ENCODE peak calls at places on chromosomes 7 and 10, in five cellular contexts. M is small intestine; X is GM23248; W is stimulated activated CD8-positive, alpha-beta memory T cell treated with anti-CD3 and anti-CD28 coated beads, Interleukin-15, amount 100 ng/mL, for 1 hour; N is M059J. I is an unnamed sample.
A peak's percentile ranks its signal among the peaks of the same experiment; 100 is the strongest.

GRCh38 chr7:74481458-74482324 is 28.0 kb downstream of the GTF2IRD1 start:
- DNase-seq in M (no peak), N (peak; percentile 69), X (peak; percentile 47), W (no peak), I (no peak)

GRCh38 chr10:113980408-113981087 is 63.1 kb upstream of the ADRB1 start:
- DNase-seq in W (no peak), M (no peak), X (no peak), N (peak; percentile 9), I (no peak)

GRCh38 chr10:129773359-129773990 is 190.6 kb downstream of the EBF3 start:
- DNase-seq in M (no peak), X (no peak), W (no peak), N (no peak), I (no peak)

GRCh38 chr7:129553861-129554530 is 51.7 kb downstream of the SMKR1 start:
- DNase-seq in X (peak; percentile 85), W (peak; percentile 9), M (no peak), N (peak; percentile 77), I (no peak)

GRCh38 chr10:84198206-84198915 is 4.0 kb downstream of the CDHR1 start:
- DNase-seq in X (no peak), N (no peak), W (no peak), M (no peak), I (no peak)

GRCh38 chr7:148699772-148700629 is 1.3 kb downstream of the CUL1 start:
- DNase-seq in M (peak; percentile 10), N (peak; percentile 49), X (peak; percentile 70), W (no peak), I (no peak)

GRCh38 chr7:73718905-73719805 is at the start of gene STX1A:
- DNase-seq in X (peak; percentile 93), M (peak; percentile 72), W (peak; percentile 33), N (peak; percentile 74), I (peak; percentile 62)

GRCh38 chr7:150793569-150794238 is 6.5 kb downstream of the TMEM176B start:
- DNase-seq in X (no peak), W (no peak), N (no peak), M (no peak), I (no peak)

GRCh38 chr10:58158806-58159205 is 108.9 kb downstream of the IPMK start:
- DNase-seq in W (no peak), M (no peak), N (peak; percentile 52), X (peak; percentile 30), I (no peak)

GRCh38 chr7:30789334-30789711 is 18.1 kb downstream of the MINDY4 start:
- DNase-seq in X (peak; percentile 97), N (peak; percentile 81), M (no peak), W (no peak), I (no peak)

GRCh38 chr7:118845787-118846186 is 621.3 kb downstream of the ANKRD7 start:
- DNase-seq in X (no peak), N (no peak), M (no peak), W (no peak), I (no peak)

GRCh38 chr7:77351539-77352004 is 64.6 kb downstream of the GSAP start:
- DNase-seq in N (no peak), W (no peak), M (peak; percentile 62), X (no peak), I (no peak)

GRCh38 chr10:79073784-79074432 is 5.1 kb downstream of the ZMIZ1 start:
- DNase-seq in M (peak; percentile 84), X (no peak), N (peak; percentile 89), W (no peak), I (no peak)

GRCh38 chr10:49624629-49625028 is 10.8 kb downstream of the CHAT start:
- DNase-seq in X (no peak), M (no peak), W (no peak), N (no peak), I (no peak)

GRCh38 chr7:71140264-71140663 is 8.3 kb downstream of the GALNT17 start:
- DNase-seq in M (no peak), X (no peak), W (no peak), N (no peak), I (no peak)

GRCh38 chr10:77899080-77899477 is 27.5 kb downstream of the DLG5 start:
- DNase-seq in W (no peak), M (peak; percentile 92), N (peak; percentile 96), X (peak; percentile 88), I (no peak)

GRCh38 chr7:156590212-156590611 is 50.4 kb upstream of the RNF32 start:
- DNase-seq in N (no peak), X (no peak), W (no peak), M (no peak), I (no peak)

GRCh38 chr10:60313589-60313952 is 76.1 kb downstream of the ANK3 start:
- DNase-seq in N (no peak), W (no peak), X (no peak), M (no peak), I (no peak)

GRCh38 chr10:111129348-111129747 is 52.5 kb downstream of the ADRA2A start:
- DNase-seq in M (no peak), N (no peak), W (no peak), X (peak; percentile 59), I (no peak)

GRCh38 chr10:17062493-17063487 is 66.8 kb downstream of the CUBN start:
- DNase-seq in M (no peak), W (no peak), N (peak; percentile 92), X (peak; percentile 95), I (no peak)

GRCh38 chr7:80883188-80884025 is 35.4 kb downstream of the SEMA3C start:
- DNase-seq in W (no peak), M (peak; percentile 65), N (peak; percentile 100), X (peak; percentile 98), I (no peak)

GRCh38 chr7:50497068-50497642 is 47.0 kb upstream of the FIGNL1 start:
- DNase-seq in N (peak; percentile 52), W (no peak), X (peak; percentile 75), M (peak; percentile 93), I (no peak)

GRCh38 chr7:36746347-36746746 is 22.1 kb upstream of the AOAH start:
- DNase-seq in X (no peak), W (no peak), N (peak; percentile 96), M (no peak), I (no peak)

GRCh38 chr10:72099054-72099921 is 10.9 kb upstream of the SPOCK2 start:
- DNase-seq in N (no peak), M (peak; percentile 79), W (no peak), X (no peak), I (no peak)

GRCh38 chr10:70540089-70540788 is 61.7 kb downstream of the PALD1 start:
- DNase-seq in N (no peak), W (no peak), M (no peak), X (peak; percentile 43), I (no peak)

GRCh38 chr10:43842496-43842895 is 193.8 kb upstream of the ZNF32 start:
- DNase-seq in N (no peak), X (no peak), M (no peak), W (no peak), I (no peak)

GRCh38 chr7:145644426-145645154 is 472.0 kb upstream of the CNTNAP2 start:
- DNase-seq in N (peak; percentile 87), X (no peak), W (no peak), M (no peak), I (no peak)

GRCh38 chr10:22736134-22736533 is 21.8 kb upstream of the PIP4K2A start:
- DNase-seq in W (no peak), X (peak; percentile 25), M (no peak), N (peak; percentile 44), I (no peak)

GRCh38 chr10:74585231-74586087 is 240.9 kb upstream of the KAT6B start:
- DNase-seq in M (peak; percentile 35), X (peak; percentile 29), W (no peak), N (peak; percentile 52), I (no peak)

GRCh38 chr10:15453462-15453861 is 82.4 kb upstream of the FAM171A1 start:
- DNase-seq in X (no peak), W (no peak), N (no peak), M (no peak), I (no peak)